ENCODE peak calls at places on chromosomes 7 and 10, in four cellular contexts. One of them, this sample, is unnamed.

GRCh38 chr10:600876-601275 is 88.6 kb downstream of the DIP2C start:
- DNase-seq in effector CD4-positive, alpha-beta T cell: no peak
- DNase-seq in kidney tubule cell: peak
- DNase-seq in caudate nucleus: no peak
- DNase-seq in this sample: no peak

GRCh38 chr10:129901389-129902045 is 62.6 kb downstream of the EBF3 start:
- DNase-seq in effector CD4-positive, alpha-beta T cell: no peak
- DNase-seq in caudate nucleus: no peak
- DNase-seq in kidney tubule cell: no peak
- DNase-seq in this sample: no peak

GRCh38 chr10:9097206-9097990 is 1042.9 kb downstream of the GATA3 start:
- DNase-seq in kidney tubule cell: no peak
- DNase-seq in caudate nucleus: no peak
- DNase-seq in effector CD4-positive, alpha-beta T cell: no peak
- DNase-seq in this sample: peak

GRCh38 chr10:54758791-54759190 is 42.2 kb downstream of the PCDH15 start:
- DNase-seq in caudate nucleus: no peak
- DNase-seq in kidney tubule cell: peak
- DNase-seq in effector CD4-positive, alpha-beta T cell: no peak
- DNase-seq in this sample: no peak

GRCh38 chr10:110861930-110862677 is 9.6 kb upstream of the PDCD4 start:
- DNase-seq in kidney tubule cell: no peak
- DNase-seq in effector CD4-positive, alpha-beta T cell: no peak
- DNase-seq in caudate nucleus: no peak
- DNase-seq in this sample: no peak

GRCh38 chr10:98078774-98079173 is 48.4 kb upstream of the CRTAC1 start:
- DNase-seq in effector CD4-positive, alpha-beta T cell: no peak
- DNase-seq in kidney tubule cell: no peak
- DNase-seq in caudate nucleus: no peak
- DNase-seq in this sample: no peak

GRCh38 chr7:43834463-43835251 is 34.7 kb downstream of the MRPS24 start:
- DNase-seq in kidney tubule cell: peak
- DNase-seq in caudate nucleus: no peak
- DNase-seq in effector CD4-positive, alpha-beta T cell: peak
- DNase-seq in this sample: peak

GRCh38 chr7:20351901-20352300 is 21.2 kb downstream of the ITGB8 start:
- DNase-seq in effector CD4-positive, alpha-beta T cell: no peak
- DNase-seq in kidney tubule cell: no peak
- DNase-seq in caudate nucleus: no peak
- DNase-seq in this sample: no peak

This sample was measured in central memory CD4-positive, alpha-beta T cell.